ENCODE peak calls at places on chromosomes 7 and 10, in six cellular contexts. X is EL, Y is GM19239, P is fibroblast of lung, B is heart right ventricle, W is left kidney. G is an unnamed sample.

GRCh38 chr10:71077143-71077581 is 135.2 kb upstream of the UNC5B start:
- DNase-seq in W (no peak), B (no peak), X (no peak), Y (no peak), P (no peak), G (no peak)

GRCh38 chr10:61633665-61634064 is 29.1 kb upstream of the CABCOCO1 start:
- DNase-seq in P (peak), B (no peak), Y (no peak), X (peak), W (no peak), G (peak)

GRCh38 chr10:127883516-127883915 is 9.2 kb downstream of the CLRN3 start:
- DNase-seq in X (no peak), Y (no peak), P (no peak), W (no peak), B (no peak), G (no peak)

GRCh38 chr10:75746356-75746755 is 314.9 kb downstream of the LRMDA start:
- DNase-seq in W (no peak), X (no peak), Y (no peak), P (peak), B (no peak), G (no peak)

GRCh38 chr7:73622909-73623797 is 1.2 kb downstream of the MLXIPL start:
- DNase-seq in B (peak), X (no peak), W (peak), P (peak), Y (no peak), G (no peak)

GRCh38 chr10:100109670-100110069 is 28.0 kb upstream of the CPN1 start:
- DNase-seq in X (no peak), W (peak), P (no peak), Y (no peak), B (no peak), G (no peak)

GRCh38 chr7:106982415-106982814 is 62.1 kb upstream of the PRKAR2B start:
- DNase-seq in W (peak), Y (no peak), P (no peak), B (no peak), X (no peak), G (no peak)

GRCh38 chr7:91424372-91424771 is 160.1 kb downstream of the FZD1 start:
- DNase-seq in W (peak), B (no peak), X (no peak), P (no peak), Y (no peak), G (no peak)

GRCh38 chr10:30373596-30374327 is 24.7 kb upstream of the MTPAP start:
- DNase-seq in W (no peak), X (no peak), B (no peak), P (no peak), Y (no peak), G (no peak)